ENCODE peak calls at places on chromosomes 12 and 14, in five cellular contexts. G is HTR-8/SVneo, W is glutamatergic neuron, N is NCI-H226, X is tibial nerve. I is an unnamed sample.

GRCh38 chr14:75334191-75335051 is 55.8 kb downstream of the FOS start:
- DNase-seq in N (no peak), G (no peak), W (no peak), X (no peak), I (no peak)

GRCh38 chr14:85534435-85534834 is 4.5 kb downstream of the FLRT2 start:
- DNase-seq in N (no peak), X (no peak), G (no peak), W (peak; percentile 67), I (no peak)

GRCh38 chr12:92553389-92553788 is 149.4 kb upstream of the PLEKHG7 start:
- DNase-seq in N (no peak), G (peak; percentile 72), W (no peak), X (no peak), I (no peak)

GRCh38 chr12:31737763-31738162 is 8.9 kb upstream of the AMN1 start:
- DNase-seq in X (no peak), W (no peak), N (no peak), G (no peak), I (no peak)

GRCh38 chr14:101120636-101121398 is 217.3 kb upstream of the RTL1 start:
- DNase-seq in G (no peak), X (no peak), W (no peak), N (no peak), I (no peak)

GRCh38 chr14:79542121-79542520 is 669.2 kb downstream of the DIO2 start:
- DNase-seq in W (no peak), X (no peak), G (no peak), N (no peak), I (no peak)

GRCh38 chr12:124365726-124366430 is 71.0 kb downstream of the RFLNA start:
- DNase-seq in W (no peak), N (no peak), G (no peak), X (no peak), I (no peak)

GRCh38 chr12:52796839-52797528 is 1.1 kb upstream of the KRT3 start:
- DNase-seq in G (no peak), W (no peak), X (no peak), N (no peak), I (no peak)

GRCh38 chr12:47573146-47573659 is 132.6 kb downstream of the RPAP3 start:
- DNase-seq in G (no peak), X (no peak), W (no peak), N (no peak), I (no peak)

GRCh38 chr14:34258318-34258717 is 203.7 kb downstream of the SPTSSA start:
- DNase-seq in G (no peak), W (no peak), N (peak; percentile 98), X (no peak), I (no peak)

GRCh38 chr14:22656945-22657711 is 13.0 kb upstream of the OR6J1 start:
- DNase-seq in G (no peak), X (no peak), N (peak; percentile 42), W (peak; percentile 30), I (no peak)

GRCh38 chr12:52232233-52232915 is 669 bp upstream of the KRT7 start:
- DNase-seq in W (no peak), G (no peak), X (no peak), N (no peak), I (no peak)

GRCh38 chr12:48296586-48297396 is 53.9 kb downstream of the ZNF641 start:
- DNase-seq in X (peak; percentile 21), G (peak; percentile 19), N (no peak), W (peak; percentile 63), I (no peak)

GRCh38 chr14:50607181-50607580 is 47.2 kb downstream of the ATL1 start:
- DNase-seq in N (no peak), W (no peak), G (no peak), X (no peak), I (no peak)

GRCh38 chr12:49346659-49347306 is at the start of gene DNAJC22:
- DNase-seq in N (no peak), W (peak; percentile 66), G (no peak), X (no peak), I (no peak)

GRCh38 chr12:6613776-6614512 is 6.8 kb upstream of the CHD4 start:
- DNase-seq in N (peak; percentile 98), X (peak; percentile 86), G (peak; percentile 89), W (peak; percentile 84), I (peak; percentile 92)

GRCh38 chr12:129964826-129965457 is 61.1 kb upstream of the TMEM132D start:
- DNase-seq in W (no peak), N (no peak), G (no peak), X (no peak), I (no peak)

GRCh38 chr14:92922883-92923743 is at the start of gene CHGA:
- DNase-seq in N (no peak), G (peak; percentile 59), X (no peak), W (peak; percentile 88), I (no peak)

GRCh38 chr12:95820096-95820703 is 29.6 kb upstream of the NTN4 start:
- DNase-seq in X (no peak), W (peak; percentile 24), G (peak; percentile 62), N (no peak), I (no peak)

GRCh38 chr12:5191803-5192538 is 148.3 kb downstream of the KCNA5 start:
- DNase-seq in X (no peak), N (no peak), W (no peak), G (no peak), I (no peak)

GRCh38 chr14:54981698-54982097 is 45.2 kb downstream of the WDHD1 start:
- DNase-seq in N (no peak), X (no peak), W (no peak), G (no peak), I (no peak)

GRCh38 chr12:97650242-97650641 is 187.6 kb downstream of the RMST start:
- DNase-seq in N (no peak), W (no peak), G (no peak), X (no peak), I (no peak)

GRCh38 chr12:93991882-93992415 is 156.4 kb upstream of the PLXNC1 start:
- DNase-seq in G (no peak), X (no peak), W (no peak), N (no peak), I (no peak)

GRCh38 chr12:115756804-115757203 is 520.7 kb downstream of the MED13L start:
- DNase-seq in N (no peak), X (no peak), W (no peak), G (no peak), I (no peak)

GRCh38 chr12:71900091-71900490 is 38.6 kb upstream of the TPH2 start:
- DNase-seq in W (no peak), G (peak; percentile 5), N (no peak), X (no peak), I (no peak)

GRCh38 chr14:55749201-55749812 is 169.3 kb downstream of the KTN1 start:
- DNase-seq in X (no peak), N (peak; percentile 25), W (no peak), G (no peak), I (no peak)

GRCh38 chr12:12503384-12504078 is 59.1 kb downstream of the DUSP16 start:
- DNase-seq in N (no peak), W (no peak), X (no peak), G (no peak), I (no peak)

GRCh38 chr14:94019329-94019728 is 6.8 kb upstream of the OTUB2 start:
- DNase-seq in X (no peak), W (no peak), G (no peak), N (no peak), I (no peak)

GRCh38 chr12:16726879-16727278 is 120.9 kb upstream of the LMO3 start:
- DNase-seq in G (no peak), X (peak; percentile 14), W (no peak), N (no peak), I (no peak)

GRCh38 chr12:11884661-11885060 is 186.1 kb upstream of the BCL2L14 start:
- DNase-seq in X (no peak), N (no peak), G (no peak), W (no peak), I (no peak)